ENCODE peak calls at places on chromosome 18, in ten cellular contexts. One of them, this sample, is unnamed.

GRCh38 chr18:73691118-73691517 is 456.5 kb downstream of the FBXO15 start:
- DNase-seq in pons: no peak
- DNase-seq in hepatic stellate cell: no peak
- DNase-seq in sciatic nerve: no peak
- DNase-seq in cardiac muscle cell: no peak
- DNase-seq in left colon: no peak
- DNase-seq in epithelial cell of proximal tubule: no peak
- DNase-seq in midbrain: no peak
- DNase-seq in stimulated activated CD4-positive, alpha-beta T cell treated with anti-CD3 and anti-CD28 coated beads, Interleukin-15, amount 100 ng/mL, for 24 hours: no peak
- DNase-seq in Caki2: no peak
- DNase-seq in this sample: no peak

GRCh38 chr18:49754866-49755265 is 58.5 kb downstream of the ACAA2 start:
- DNase-seq in pons: no peak
- DNase-seq in hepatic stellate cell: no peak
- DNase-seq in sciatic nerve: no peak
- DNase-seq in cardiac muscle cell: no peak
- DNase-seq in left colon: no peak
- DNase-seq in epithelial cell of proximal tubule: peak
- DNase-seq in midbrain: no peak
- DNase-seq in stimulated activated CD4-positive, alpha-beta T cell treated with anti-CD3 and anti-CD28 coated beads, Interleukin-15, amount 100 ng/mL, for 24 hours: no peak
- DNase-seq in Caki2: no peak
- DNase-seq in this sample: no peak

GRCh38 chr18:32362484-32362883 is 108.2 kb downstream of the GAREM1 start:
- DNase-seq in pons: no peak
- DNase-seq in hepatic stellate cell: no peak
- DNase-seq in sciatic nerve: no peak
- DNase-seq in cardiac muscle cell: no peak
- DNase-seq in left colon: no peak
- DNase-seq in epithelial cell of proximal tubule: no peak
- DNase-seq in midbrain: no peak
- DNase-seq in stimulated activated CD4-positive, alpha-beta T cell treated with anti-CD3 and anti-CD28 coated beads, Interleukin-15, amount 100 ng/mL, for 24 hours: no peak
- DNase-seq in Caki2: no peak
- DNase-seq in this sample: no peak

GRCh38 chr18:48994044-48994651 is 43.4 kb upstream of the SMAD7 start:
- DNase-seq in pons: no peak
- DNase-seq in hepatic stellate cell: peak
- DNase-seq in sciatic nerve: no peak
- DNase-seq in cardiac muscle cell: no peak
- DNase-seq in left colon: no peak
- DNase-seq in epithelial cell of proximal tubule: no peak
- DNase-seq in midbrain: no peak
- DNase-seq in stimulated activated CD4-positive, alpha-beta T cell treated with anti-CD3 and anti-CD28 coated beads, Interleukin-15, amount 100 ng/mL, for 24 hours: no peak
- DNase-seq in Caki2: peak
- DNase-seq in this sample: no peak

GRCh38 chr18:3603460-3604259 is 153.7 kb downstream of the TGIF1 start:
- DNase-seq in pons: peak
- DNase-seq in hepatic stellate cell: peak
- DNase-seq in sciatic nerve: no peak
- DNase-seq in cardiac muscle cell: no peak
- DNase-seq in left colon: no peak
- DNase-seq in epithelial cell of proximal tubule: peak
- DNase-seq in midbrain: peak
- DNase-seq in stimulated activated CD4-positive, alpha-beta T cell treated with anti-CD3 and anti-CD28 coated beads, Interleukin-15, amount 100 ng/mL, for 24 hours: no peak
- DNase-seq in Caki2: peak
- DNase-seq in this sample: peak

GRCh38 chr18:10519366-10519765 is 6.5 kb upstream of the NAPG start:
- DNase-seq in pons: no peak
- DNase-seq in hepatic stellate cell: no peak
- DNase-seq in sciatic nerve: no peak
- DNase-seq in cardiac muscle cell: no peak
- DNase-seq in left colon: no peak
- DNase-seq in epithelial cell of proximal tubule: no peak
- DNase-seq in midbrain: no peak
- DNase-seq in stimulated activated CD4-positive, alpha-beta T cell treated with anti-CD3 and anti-CD28 coated beads, Interleukin-15, amount 100 ng/mL, for 24 hours: no peak
- DNase-seq in Caki2: no peak
- DNase-seq in this sample: no peak

GRCh38 chr18:79919089-79919488 is 32.4 kb downstream of the SLC66A2 start:
- DNase-seq in pons: no peak
- DNase-seq in hepatic stellate cell: no peak
- DNase-seq in sciatic nerve: peak
- DNase-seq in cardiac muscle cell: no peak
- DNase-seq in left colon: peak
- DNase-seq in epithelial cell of proximal tubule: no peak
- DNase-seq in midbrain: no peak
- DNase-seq in stimulated activated CD4-positive, alpha-beta T cell treated with anti-CD3 and anti-CD28 coated beads, Interleukin-15, amount 100 ng/mL, for 24 hours: no peak
- DNase-seq in Caki2: no peak
- DNase-seq in this sample: no peak

GRCh38 chr18:22300665-22301636 is 116.8 kb downstream of the CTAGE1 start:
- DNase-seq in pons: no peak
- DNase-seq in hepatic stellate cell: no peak
- DNase-seq in sciatic nerve: no peak
- DNase-seq in cardiac muscle cell: no peak
- DNase-seq in left colon: no peak
- DNase-seq in epithelial cell of proximal tubule: no peak
- DNase-seq in midbrain: no peak
- DNase-seq in stimulated activated CD4-positive, alpha-beta T cell treated with anti-CD3 and anti-CD28 coated beads, Interleukin-15, amount 100 ng/mL, for 24 hours: no peak
- DNase-seq in Caki2: peak
- DNase-seq in this sample: peak

GRCh38 chr18:11859282-11859797 is 8.1 kb downstream of the CHMP1B start:
- DNase-seq in pons: no peak
- DNase-seq in hepatic stellate cell: no peak
- DNase-seq in sciatic nerve: no peak
- DNase-seq in cardiac muscle cell: no peak
- DNase-seq in left colon: no peak
- DNase-seq in epithelial cell of proximal tubule: no peak
- DNase-seq in midbrain: no peak
- DNase-seq in stimulated activated CD4-positive, alpha-beta T cell treated with anti-CD3 and anti-CD28 coated beads, Interleukin-15, amount 100 ng/mL, for 24 hours: no peak
- DNase-seq in Caki2: no peak
- DNase-seq in this sample: no peak

GRCh38 chr18:76447268-76447890 is 47.7 kb downstream of the ZNF516 start:
- DNase-seq in pons: no peak
- DNase-seq in hepatic stellate cell: no peak
- DNase-seq in sciatic nerve: peak
- DNase-seq in cardiac muscle cell: no peak
- DNase-seq in left colon: peak
- DNase-seq in epithelial cell of proximal tubule: no peak
- DNase-seq in midbrain: no peak
- DNase-seq in stimulated activated CD4-positive, alpha-beta T cell treated with anti-CD3 and anti-CD28 coated beads, Interleukin-15, amount 100 ng/mL, for 24 hours: no peak
- DNase-seq in Caki2: no peak
- DNase-seq in this sample: no peak

GRCh38 chr18:59560556-59560955 is 136.7 kb downstream of the CCBE1 start:
- DNase-seq in pons: no peak
- DNase-seq in hepatic stellate cell: no peak
- DNase-seq in sciatic nerve: no peak
- DNase-seq in cardiac muscle cell: no peak
- DNase-seq in left colon: no peak
- DNase-seq in epithelial cell of proximal tubule: no peak
- DNase-seq in midbrain: no peak
- DNase-seq in stimulated activated CD4-positive, alpha-beta T cell treated with anti-CD3 and anti-CD28 coated beads, Interleukin-15, amount 100 ng/mL, for 24 hours: no peak
- DNase-seq in Caki2: no peak
- DNase-seq in this sample: no peak

GRCh38 chr18:10101293-10101701 is 187.5 kb downstream of the VAPA start:
- DNase-seq in pons: no peak
- DNase-seq in hepatic stellate cell: peak
- DNase-seq in sciatic nerve: no peak
- DNase-seq in cardiac muscle cell: no peak
- DNase-seq in left colon: no peak
- DNase-seq in epithelial cell of proximal tubule: no peak
- DNase-seq in midbrain: peak
- DNase-seq in stimulated activated CD4-positive, alpha-beta T cell treated with anti-CD3 and anti-CD28 coated beads, Interleukin-15, amount 100 ng/mL, for 24 hours: no peak
- DNase-seq in Caki2: no peak
- DNase-seq in this sample: no peak

GRCh38 chr18:30387401-30387800 is 655.1 kb downstream of the DSC3 start:
- DNase-seq in pons: no peak
- DNase-seq in hepatic stellate cell: no peak
- DNase-seq in sciatic nerve: no peak
- DNase-seq in cardiac muscle cell: peak
- DNase-seq in left colon: no peak
- DNase-seq in epithelial cell of proximal tubule: no peak
- DNase-seq in midbrain: no peak
- DNase-seq in stimulated activated CD4-positive, alpha-beta T cell treated with anti-CD3 and anti-CD28 coated beads, Interleukin-15, amount 100 ng/mL, for 24 hours: no peak
- DNase-seq in Caki2: no peak
- DNase-seq in this sample: no peak

GRCh38 chr18:79315589-79315988 is 80.1 kb upstream of the NFATC1 start:
- DNase-seq in pons: no peak
- DNase-seq in hepatic stellate cell: no peak
- DNase-seq in sciatic nerve: no peak
- DNase-seq in cardiac muscle cell: no peak
- DNase-seq in left colon: no peak
- DNase-seq in epithelial cell of proximal tubule: no peak
- DNase-seq in midbrain: no peak
- DNase-seq in stimulated activated CD4-positive, alpha-beta T cell treated with anti-CD3 and anti-CD28 coated beads, Interleukin-15, amount 100 ng/mL, for 24 hours: no peak
- DNase-seq in Caki2: no peak
- DNase-seq in this sample: no peak

GRCh38 chr18:44816449-44816848 is 135.8 kb downstream of the SETBP1 start:
- DNase-seq in pons: no peak
- DNase-seq in hepatic stellate cell: no peak
- DNase-seq in sciatic nerve: no peak
- DNase-seq in cardiac muscle cell: no peak
- DNase-seq in left colon: no peak
- DNase-seq in epithelial cell of proximal tubule: no peak
- DNase-seq in midbrain: no peak
- DNase-seq in stimulated activated CD4-positive, alpha-beta T cell treated with anti-CD3 and anti-CD28 coated beads, Interleukin-15, amount 100 ng/mL, for 24 hours: no peak
- DNase-seq in Caki2: no peak
- DNase-seq in this sample: no peak

GRCh38 chr18:56085561-56085960 is 497.6 kb upstream of the TCF4 start:
- DNase-seq in pons: no peak
- DNase-seq in hepatic stellate cell: no peak
- DNase-seq in sciatic nerve: no peak
- DNase-seq in cardiac muscle cell: no peak
- DNase-seq in left colon: no peak
- DNase-seq in epithelial cell of proximal tubule: peak
- DNase-seq in midbrain: no peak
- DNase-seq in stimulated activated CD4-positive, alpha-beta T cell treated with anti-CD3 and anti-CD28 coated beads, Interleukin-15, amount 100 ng/mL, for 24 hours: no peak
- DNase-seq in Caki2: no peak
- DNase-seq in this sample: no peak

GRCh38 chr18:69648486-69648885 is 247.8 kb downstream of the DOK6 start:
- DNase-seq in pons: no peak
- DNase-seq in hepatic stellate cell: no peak
- DNase-seq in sciatic nerve: no peak
- DNase-seq in cardiac muscle cell: no peak
- DNase-seq in left colon: no peak
- DNase-seq in epithelial cell of proximal tubule: no peak
- DNase-seq in midbrain: no peak
- DNase-seq in stimulated activated CD4-positive, alpha-beta T cell treated with anti-CD3 and anti-CD28 coated beads, Interleukin-15, amount 100 ng/mL, for 24 hours: no peak
- DNase-seq in Caki2: no peak
- DNase-seq in this sample: no peak

GRCh38 chr18:9335255-9336045 is 877 bp downstream of the TWSG1 start:
- DNase-seq in pons: peak
- DNase-seq in hepatic stellate cell: peak
- DNase-seq in sciatic nerve: no peak
- DNase-seq in cardiac muscle cell: no peak
- DNase-seq in left colon: no peak
- DNase-seq in epithelial cell of proximal tubule: no peak
- DNase-seq in midbrain: no peak
- DNase-seq in stimulated activated CD4-positive, alpha-beta T cell treated with anti-CD3 and anti-CD28 coated beads, Interleukin-15, amount 100 ng/mL, for 24 hours: no peak
- DNase-seq in Caki2: peak
- DNase-seq in this sample: no peak

GRCh38 chr18:63882333-63883141 is 5.0 kb upstream of the SERPINB2 start:
- DNase-seq in pons: no peak
- DNase-seq in hepatic stellate cell: peak
- DNase-seq in sciatic nerve: no peak
- DNase-seq in cardiac muscle cell: peak
- DNase-seq in left colon: no peak
- DNase-seq in epithelial cell of proximal tubule: peak
- DNase-seq in midbrain: no peak
- DNase-seq in stimulated activated CD4-positive, alpha-beta T cell treated with anti-CD3 and anti-CD28 coated beads, Interleukin-15, amount 100 ng/mL, for 24 hours: no peak
- DNase-seq in Caki2: no peak
- DNase-seq in this sample: peak

GRCh38 chr18:8847900-8848299 is 142.5 kb downstream of the MTCL1 start:
- DNase-seq in pons: no peak
- DNase-seq in hepatic stellate cell: no peak
- DNase-seq in sciatic nerve: no peak
- DNase-seq in cardiac muscle cell: no peak
- DNase-seq in left colon: no peak
- DNase-seq in epithelial cell of proximal tubule: no peak
- DNase-seq in midbrain: no peak
- DNase-seq in stimulated activated CD4-positive, alpha-beta T cell treated with anti-CD3 and anti-CD28 coated beads, Interleukin-15, amount 100 ng/mL, for 24 hours: no peak
- DNase-seq in Caki2: no peak
- DNase-seq in this sample: no peak

GRCh38 chr18:23721711-23722479 is 32.6 kb downstream of the LAMA3 start:
- DNase-seq in pons: no peak
- DNase-seq in hepatic stellate cell: no peak
- DNase-seq in sciatic nerve: no peak
- DNase-seq in cardiac muscle cell: no peak
- DNase-seq in left colon: no peak
- DNase-seq in epithelial cell of proximal tubule: no peak
- DNase-seq in midbrain: no peak
- DNase-seq in stimulated activated CD4-positive, alpha-beta T cell treated with anti-CD3 and anti-CD28 coated beads, Interleukin-15, amount 100 ng/mL, for 24 hours: no peak
- DNase-seq in Caki2: no peak
- DNase-seq in this sample: no peak

GRCh38 chr18:8627107-8627472 is 17.9 kb downstream of the RAB12 start:
- DNase-seq in pons: peak
- DNase-seq in hepatic stellate cell: no peak
- DNase-seq in sciatic nerve: no peak
- DNase-seq in cardiac muscle cell: no peak
- DNase-seq in left colon: no peak
- DNase-seq in epithelial cell of proximal tubule: no peak
- DNase-seq in midbrain: peak
- DNase-seq in stimulated activated CD4-positive, alpha-beta T cell treated with anti-CD3 and anti-CD28 coated beads, Interleukin-15, amount 100 ng/mL, for 24 hours: no peak
- DNase-seq in Caki2: no peak
- DNase-seq in this sample: no peak

GRCh38 chr18:63158676-63159291 is 160.8 kb downstream of the BCL2 start:
- DNase-seq in pons: no peak
- DNase-seq in hepatic stellate cell: no peak
- DNase-seq in sciatic nerve: no peak
- DNase-seq in cardiac muscle cell: no peak
- DNase-seq in left colon: no peak
- DNase-seq in epithelial cell of proximal tubule: no peak
- DNase-seq in midbrain: no peak
- DNase-seq in stimulated activated CD4-positive, alpha-beta T cell treated with anti-CD3 and anti-CD28 coated beads, Interleukin-15, amount 100 ng/mL, for 24 hours: peak
- DNase-seq in Caki2: no peak
- DNase-seq in this sample: no peak

GRCh38 chr18:22563098-22563707 is 145.5 kb upstream of the CTAGE1 start:
- DNase-seq in pons: peak
- DNase-seq in hepatic stellate cell: peak
- DNase-seq in sciatic nerve: no peak
- DNase-seq in cardiac muscle cell: peak
- DNase-seq in left colon: peak
- DNase-seq in epithelial cell of proximal tubule: peak
- DNase-seq in midbrain: peak
- DNase-seq in stimulated activated CD4-positive, alpha-beta T cell treated with anti-CD3 and anti-CD28 coated beads, Interleukin-15, amount 100 ng/mL, for 24 hours: no peak
- DNase-seq in Caki2: peak
- DNase-seq in this sample: peak

GRCh38 chr18:34483198-34483597 is 226.9 kb upstream of the DTNA start:
- DNase-seq in pons: peak
- DNase-seq in hepatic stellate cell: no peak
- DNase-seq in sciatic nerve: no peak
- DNase-seq in cardiac muscle cell: no peak
- DNase-seq in left colon: no peak
- DNase-seq in epithelial cell of proximal tubule: no peak
- DNase-seq in midbrain: no peak
- DNase-seq in stimulated activated CD4-positive, alpha-beta T cell treated with anti-CD3 and anti-CD28 coated beads, Interleukin-15, amount 100 ng/mL, for 24 hours: no peak
- DNase-seq in Caki2: no peak
- DNase-seq in this sample: no peak

GRCh38 chr18:76528477-76529432 is 33.7 kb upstream of the ZNF516 start:
- DNase-seq in pons: no peak
- DNase-seq in hepatic stellate cell: peak
- DNase-seq in sciatic nerve: no peak
- DNase-seq in cardiac muscle cell: peak
- DNase-seq in left colon: peak
- DNase-seq in epithelial cell of proximal tubule: no peak
- DNase-seq in midbrain: no peak
- DNase-seq in stimulated activated CD4-positive, alpha-beta T cell treated with anti-CD3 and anti-CD28 coated beads, Interleukin-15, amount 100 ng/mL, for 24 hours: peak
- DNase-seq in Caki2: no peak
- DNase-seq in this sample: no peak

GRCh38 chr18:62119884-62120283 is 67.0 kb downstream of the PIGN start:
- DNase-seq in pons: no peak
- DNase-seq in hepatic stellate cell: no peak
- DNase-seq in sciatic nerve: no peak
- DNase-seq in cardiac muscle cell: no peak
- DNase-seq in left colon: no peak
- DNase-seq in epithelial cell of proximal tubule: no peak
- DNase-seq in midbrain: no peak
- DNase-seq in stimulated activated CD4-positive, alpha-beta T cell treated with anti-CD3 and anti-CD28 coated beads, Interleukin-15, amount 100 ng/mL, for 24 hours: no peak
- DNase-seq in Caki2: no peak
- DNase-seq in this sample: no peak

GRCh38 chr18:25288340-25288955 is 63.5 kb downstream of the ZNF521 start:
- DNase-seq in pons: no peak
- DNase-seq in hepatic stellate cell: no peak
- DNase-seq in sciatic nerve: no peak
- DNase-seq in cardiac muscle cell: no peak
- DNase-seq in left colon: no peak
- DNase-seq in epithelial cell of proximal tubule: no peak
- DNase-seq in midbrain: no peak
- DNase-seq in stimulated activated CD4-positive, alpha-beta T cell treated with anti-CD3 and anti-CD28 coated beads, Interleukin-15, amount 100 ng/mL, for 24 hours: no peak
- DNase-seq in Caki2: no peak
- DNase-seq in this sample: no peak

This sample was measured in LoVo.